ENCODE peak calls at places on chromosomes 4 and X, in four cellular contexts. Q is H4, I is astrocyte of the spinal cord, G is hypothalamus. V is an unnamed sample.

GRCh38 chrX:129957241-129958099 is 25.0 kb upstream of the BCORL1 start:
- DNase-seq in Q (no peak), I (peak; percentile 16), G (peak; percentile 9), V (peak; percentile 53)

GRCh38 chr4:54685810-54686209 is 28.1 kb downstream of the KIT start:
- DNase-seq in Q (no peak), I (no peak), G (no peak), V (no peak)

GRCh38 chrX:153582896-153583295 is 16.0 kb downstream of the CCNQ start:
- DNase-seq in Q (no peak), I (peak; percentile 16), G (no peak), V (no peak)

GRCh38 chr4:85815796-85816459 is 341.0 kb downstream of the ARHGAP24 start:
- DNase-seq in Q (no peak), I (no peak), G (no peak), V (no peak)

GRCh38 chr4:1982124-1983052 is 26.4 kb downstream of the NELFA start:
- DNase-seq in Q (no peak), I (no peak), G (no peak), V (no peak)

GRCh38 chr4:152971053-152971452 is 34.9 kb downstream of the FHDC1 start:
- DNase-seq in Q (no peak), I (no peak), G (no peak), V (no peak)

GRCh38 chr4:182585321-182585720 is 331.9 kb downstream of the DCTD start:
- DNase-seq in Q (no peak), I (no peak), G (no peak), V (no peak)

GRCh38 chr4:156248921-156249320 is 295.3 kb upstream of the CTSO start:
- DNase-seq in Q (no peak), I (no peak), G (no peak), V (no peak)

GRCh38 chrX:133921764-133922389 is 63.5 kb downstream of the GPC3 start:
- DNase-seq in Q (peak; percentile 33), I (no peak), G (no peak), V (no peak)

GRCh38 chr4:139628184-139629012 is 37.2 kb upstream of the MGST2 start:
- DNase-seq in Q (no peak), I (no peak), G (no peak), V (no peak)

GRCh38 chrX:79159800-79160199 is 15.3 kb downstream of the GPR174 start:
- DNase-seq in Q (no peak), I (no peak), G (no peak), V (no peak)

GRCh38 chr4:31146366-31146765 is 426.2 kb downstream of the PCDH7 start:
- DNase-seq in Q (no peak), I (no peak), G (no peak), V (no peak)

GRCh38 chr4:119559044-119559647 is 69.5 kb downstream of the PDE5A start:
- DNase-seq in Q (peak; percentile 29), I (peak; percentile 76), G (no peak), V (peak; percentile 64)

GRCh38 chr4:148300877-148301276 is 141.3 kb downstream of the NR3C2 start:
- DNase-seq in Q (no peak), I (no peak), G (no peak), V (no peak)

GRCh38 chr4:40915318-40916217 is 165.8 kb downstream of the NSUN7 start:
- DNase-seq in Q (no peak), I (peak; percentile 82), G (no peak), V (peak; percentile 46)

GRCh38 chr4:157151711-157152110 is 68.8 kb upstream of the GRIA2 start:
- DNase-seq in Q (no peak), I (peak; percentile 7), G (no peak), V (no peak)

GRCh38 chrX:71909956-71910355 is 689 bp upstream of the NHSL2 start:
- DNase-seq in Q (no peak), I (no peak), G (no peak), V (no peak)

GRCh38 chr4:98126141-98126540 is 17.1 kb downstream of the STPG2 start:
- DNase-seq in Q (no peak), I (no peak), G (no peak), V (no peak)

GRCh38 chrX:119895843-119896326 is at the start of gene AKAP14:
- DNase-seq in Q (no peak), I (no peak), G (no peak), V (peak; percentile 2)

GRCh38 chr4:105246712-105247111 is 100.0 kb downstream of the TET2 start:
- DNase-seq in Q (no peak), I (peak; percentile 91), G (no peak), V (peak; percentile 75)

GRCh38 chr4:79900182-79900581 is 172.8 kb downstream of the ANTXR2 start:
- DNase-seq in Q (no peak), I (no peak), G (no peak), V (no peak)

GRCh38 chr4:32172761-32173160 is 1452.6 kb downstream of the PCDH7 start:
- DNase-seq in Q (peak; percentile 17), I (peak; percentile 52), G (no peak), V (peak; percentile 37)

GRCh38 chr4:27318740-27319139 is 458.1 kb downstream of the STIM2 start:
- DNase-seq in Q (peak; percentile 42), I (peak; percentile 30), G (peak; percentile 3), V (peak; percentile 44)

GRCh38 chr4:152536545-152537182 is 772 bp upstream of the FBXW7 start:
- DNase-seq in Q (peak; percentile 21), I (peak; percentile 48), G (no peak), V (peak; percentile 62)

GRCh38 chrX:19888419-19888879 is 1.0 kb upstream of the SH3KBP1 start:
- DNase-seq in Q (peak; percentile 71), I (peak; percentile 79), G (peak; percentile 27), V (peak; percentile 65)

GRCh38 chr4:151015458-151016344 is 617 bp upstream of the LRBA start:
- DNase-seq in Q (peak; percentile 60), I (peak; percentile 68), G (peak; percentile 73), V (peak; percentile 95)

GRCh38 chrX:106608016-106608415 is 3.8 kb upstream of the RADX start:
- DNase-seq in Q (no peak), I (no peak), G (no peak), V (no peak)

V was measured in LHCN-M2.